ENCODE peak calls at places on chromosomes 13 and 19, in five cellular contexts. W is colonic mucosa, J is endodermal cell, I is adipocyte, G is suprapubic skin. N is an unnamed sample. For H3K36me3, the result is how much of the 10 kb centered on the place peaks cover.

GRCh38 chr19:7868326-7868670 is 5.9 kb downstream of the PRR36 start:
- DNase-seq in W (no peak), J (no peak), I (no peak), G (no peak), N (no peak)

GRCh38 chr13:110138009-110138699 is 168.8 kb downstream of the COL4A1 start:
- DNase-seq in W (peak), J (peak), I (peak), G (no peak), N (no peak)

GRCh38 chr19:11164879-11165406 is 9.4 kb upstream of the SPC24 start:
- DNase-seq in W (peak), J (no peak), I (peak), G (peak), N (no peak)

GRCh38 chr19:3980353-3981251 is 4.7 kb downstream of the EEF2 start:
- DNase-seq in W (no peak), J (no peak), I (peak), G (peak), N (no peak)

GRCh38 chr19:48290341-48290922 is 20.6 kb downstream of the ZNF114 start:
- DNase-seq in W (no peak), J (peak), I (peak), G (no peak), N (no peak)

GRCh38 chr13:110627351-110627750 is 12.0 kb downstream of the NAXD start:
- DNase-seq in W (no peak), J (no peak), I (no peak), G (no peak), N (no peak)

GRCh38 chr13:31835932-31836331 is 96.6 kb downstream of the RXFP2 start:
- DNase-seq in W (no peak), J (no peak), I (peak), G (no peak), N (no peak)

GRCh38 chr13:29564828-29565227 is 30.7 kb downstream of the SLC7A1 start:
- DNase-seq in W (no peak), J (no peak), I (peak), G (no peak), N (no peak)

GRCh38 chr19:40799558-40800338 is 757 bp downstream of the EGLN2 start:
- DNase-seq in W (peak), J (no peak), I (peak), G (peak), N (no peak)

GRCh38 chr13:25276748-25277147 is 10.5 kb downstream of the MTMR6 start:
- DNase-seq in W (no peak), J (no peak), I (no peak), G (no peak), N (no peak)

GRCh38 chr19:54035215-54036178 is 28.2 kb downstream of the VSTM1 start:
- DNase-seq in W (no peak), J (peak), I (peak), G (no peak), N (no peak)

GRCh38 chr19:11261902-11262839 is at the start of gene DOCK6:
- DNase-seq in W (peak), J (peak), I (peak), G (no peak), N (no peak)

GRCh38 chr19:4749870-4750269 is 26.2 kb upstream of the DPP9 start:
- DNase-seq in W (no peak), J (no peak), I (no peak), G (no peak), N (no peak)

GRCh38 chr13:113991676-113992179 is 17.9 kb upstream of the C13orf46 start:
- DNase-seq in W (no peak), J (no peak), I (no peak), G (peak), N (no peak)

GRCh38 chr13:113151745-113152707 is 6.4 kb upstream of the PROZ start:
- DNase-seq in W (no peak), J (peak), I (peak), G (no peak), N (no peak)

GRCh38 chr13:36630181-36630806 is 43.5 kb upstream of the SERTM1 start:
- DNase-seq in W (no peak), J (no peak), I (no peak), G (no peak), N (no peak)

GRCh38 chr13:79483302-79483701 is 2.3 kb downstream of the NDFIP2 start:
- DNase-seq in W (no peak), J (no peak), I (peak), G (no peak), N (no peak)

GRCh38 chr19:4391701-4392543 is 8.4 kb downstream of the SH3GL1 start:
- DNase-seq in W (no peak), J (no peak), I (peak), G (no peak), N (no peak)

GRCh38 chr19:883661-884211 is 9.3 kb downstream of the MED16 start:
- DNase-seq in W (no peak), J (peak), I (no peak), G (no peak), N (no peak)

GRCh38 chr13:19646062-19646461 is 12.6 kb downstream of the MPHOSPH8 start:
- DNase-seq in W (no peak), J (no peak), I (no peak), G (no peak), N (no peak)

GRCh38 chr19:50870417-50871089 is 2.7 kb upstream of the KLK2 start:
- DNase-seq in W (no peak), J (peak), I (no peak), G (no peak), N (no peak)

GRCh38 chr13:110541526-110541920 is 20.0 kb downstream of the RAB20 start:
- DNase-seq in W (no peak), J (no peak), I (peak), G (no peak), N (no peak)

GRCh38 chr13:46492946-46493345 is 60.0 kb upstream of the LRCH1 start:
- DNase-seq in W (no peak), J (no peak), I (peak), G (no peak), N (no peak)

GRCh38 chr19:55536951-55537740 is at the start of gene SBK2:
- DNase-seq in W (no peak), J (peak), I (no peak), G (no peak), N (no peak)

GRCh38 chr13:25980255-25980654 is 71.6 kb downstream of the SHISA2 start:
- DNase-seq in W (no peak), J (peak), I (peak), G (no peak), N (no peak)

GRCh38 chr13:113405481-113406300 is 41.8 kb upstream of the GRTP1 start:
- DNase-seq in W (no peak), J (peak), I (no peak), G (peak), N (no peak)

GRCh38 chr13:41064493-41064892 is 3.2 kb downstream of the WBP4 start:
- DNase-seq in W (no peak), J (no peak), I (peak), G (no peak), N (no peak)

GRCh38 chr19:10137751-10138682 is 18.3 kb upstream of the EIF3G start:
- DNase-seq in W (no peak), J (no peak), I (no peak), G (no peak), N (no peak)

GRCh38 chr19:29676586-29676985 is 11.3 kb downstream of the PLEKHF1 start:
- DNase-seq in W (no peak), J (no peak), I (no peak), G (no peak), N (no peak)

GRCh38 chr19:15452111-15453047 is 2.6 kb upstream of the WIZ start:
- DNase-seq in W (peak), J (peak), I (peak), G (peak), N (no peak)

GRCh38 chr19:12064266-12065099 is at the start of gene ZNF844:
- DNase-seq in W (peak), J (peak), I (peak), G (peak), N (peak)

GRCh38 chr13:94711561-94712286 is 621 bp downstream of the SOX21 start:
- DNase-seq in W (no peak), J (no peak), I (peak), G (peak), N (no peak)

GRCh38 chr13:39676315-39676876 is 20.9 kb downstream of the COG6 start:
- DNase-seq in W (no peak), J (no peak), I (peak), G (no peak), N (no peak)

GRCh38 chr19:4867534-4868285 is at the start of gene PLIN3:
- DNase-seq in W (peak), J (peak), I (peak), G (peak), N (peak)

GRCh38 chr13:46296920-46297319 is 85.2 kb downstream of the LRRC63 start:
- DNase-seq in W (no peak), J (no peak), I (peak), G (no peak), N (no peak)

GRCh38 chr13:20825476-20825875 is 51.7 kb upstream of the EEF1AKMT1 start:
- DNase-seq in W (no peak), J (no peak), I (peak), G (no peak), N (no peak)

GRCh38 chr19:48513289-48514122 is 1.9 kb upstream of the LMTK3 start:
- DNase-seq in W (peak), J (peak), I (peak), G (no peak), N (no peak)

GRCh38 chr13:105346141-105346766 is 1189.2 kb downstream of the EFNB2 start:
- DNase-seq in W (no peak), J (no peak), I (peak), G (no peak), N (no peak)

GRCh38 chr19:6229216-6229913 is 50.4 kb downstream of the MLLT1 start:
- DNase-seq in W (no peak), J (no peak), I (no peak), G (no peak), N (no peak)

GRCh38 chr19:6227941-6228325 is 51.8 kb downstream of the MLLT1 start:
- DNase-seq in W (no peak), J (no peak), I (no peak), G (no peak), N (no peak)

GRCh38 chr19:6227156-6227940 is 52.4 kb downstream of the MLLT1 start:
- DNase-seq in W (no peak), J (no peak), I (no peak), G (no peak), N (no peak)

GRCh38 chr19:6229951-6230712 is 49.6 kb downstream of the MLLT1 start:
- DNase-seq in W (no peak), J (no peak), I (no peak), G (peak), N (no peak)

DNA sequence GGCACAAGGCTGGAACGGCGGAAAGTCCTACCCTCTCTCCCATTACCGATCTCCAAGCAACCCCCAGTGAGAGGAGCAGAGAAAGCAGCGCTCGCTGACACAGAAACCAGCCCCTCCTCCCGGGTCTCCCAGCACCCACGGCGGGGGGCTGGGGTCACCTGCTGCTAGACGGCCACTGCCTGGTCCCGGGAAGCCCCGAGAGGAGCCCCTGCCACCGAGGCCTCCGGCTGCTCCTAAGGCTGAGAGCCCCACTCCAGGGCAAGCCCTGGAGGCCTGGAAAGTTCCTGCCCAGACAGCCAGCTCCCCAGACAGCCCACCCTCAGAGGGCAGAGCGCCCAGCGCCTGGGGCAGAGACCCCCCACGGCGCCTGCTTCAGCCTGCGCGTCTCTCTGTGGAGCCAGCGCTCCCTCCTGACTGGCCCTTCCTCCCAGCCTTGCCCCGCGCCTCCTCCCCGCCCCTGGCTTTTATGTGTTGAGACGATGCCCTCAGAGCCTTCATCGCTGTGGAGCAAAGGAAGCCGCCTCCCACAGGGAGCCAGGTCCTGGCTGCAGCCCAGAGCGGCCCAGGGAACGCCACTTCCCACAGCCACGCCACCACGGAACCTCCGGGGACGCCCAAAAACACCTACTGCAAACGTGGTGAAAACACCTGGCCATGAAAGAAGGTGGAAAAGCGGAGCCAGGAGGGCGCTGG is 51.1 kb downstream of the MLLT1 start:
- DNase-seq in W (no peak), J (no peak), I (no peak), G (no peak), N (no peak)
- H3K36me3 ChIP-seq in W (under half), J (under half), I (under half), G (under half), N (half or more)

DNA sequence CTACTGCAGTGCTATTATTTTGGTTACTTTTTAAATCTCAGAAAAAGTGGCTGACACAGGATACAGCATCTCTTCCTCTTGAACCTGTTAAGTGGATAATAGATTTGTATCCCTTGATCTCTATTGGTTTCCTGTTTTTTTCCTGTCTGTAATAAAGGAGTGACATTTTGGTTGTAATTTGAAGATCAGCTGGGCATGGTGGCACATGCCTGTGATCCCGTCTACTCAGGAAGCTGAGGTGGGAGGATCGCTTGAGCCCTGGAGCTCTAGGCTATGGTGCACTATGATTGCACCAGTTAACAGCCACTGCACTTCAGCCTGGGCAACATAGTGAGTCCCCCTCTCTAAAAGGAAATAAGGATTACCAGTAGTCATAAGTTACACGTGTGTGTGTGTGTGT is 46.8 kb downstream of the METTL21C start:
- DNase-seq in W (no peak), J (no peak), I (no peak), G (no peak), N (no peak)
- H3K36me3 ChIP-seq in W (under half), J (half or more), I (half or more), G (half or more), N (under half)

GRCh38 chr19:16851031-16851712 is 22.0 kb downstream of the SIN3B start:
- DNase-seq in W (no peak), J (no peak), I (peak), G (no peak), N (no peak)

GRCh38 chr19:16850133-16850532 is 20.9 kb downstream of the SIN3B start:
- DNase-seq in W (no peak), J (no peak), I (peak), G (no peak), N (no peak)

GRCh38 chr19:16846901-16847300 is 17.7 kb downstream of the SIN3B start:
- DNase-seq in W (no peak), J (no peak), I (no peak), G (no peak), N (no peak)

GRCh38 chr19:16847407-16847806 is 18.2 kb downstream of the SIN3B start:
- DNase-seq in W (no peak), J (no peak), I (no peak), G (no peak), N (no peak)

GRCh38 chr19:16849168-16849567 is 20.0 kb downstream of the SIN3B start:
- DNase-seq in W (peak), J (no peak), I (peak), G (no peak), N (no peak)
- H3K36me3 ChIP-seq in W (under half), J (half or more), I (half or more), G (half or more), N (under half)

GRCh38 chr19:32457540-32457939 is 52.0 kb downstream of the DPY19L3 start:
- DNase-seq in W (no peak), J (no peak), I (no peak), G (no peak), N (no peak)
- H3K36me3 ChIP-seq in W (under half), J (half or more), I (half or more), G (under half), N (under half)

DNA sequence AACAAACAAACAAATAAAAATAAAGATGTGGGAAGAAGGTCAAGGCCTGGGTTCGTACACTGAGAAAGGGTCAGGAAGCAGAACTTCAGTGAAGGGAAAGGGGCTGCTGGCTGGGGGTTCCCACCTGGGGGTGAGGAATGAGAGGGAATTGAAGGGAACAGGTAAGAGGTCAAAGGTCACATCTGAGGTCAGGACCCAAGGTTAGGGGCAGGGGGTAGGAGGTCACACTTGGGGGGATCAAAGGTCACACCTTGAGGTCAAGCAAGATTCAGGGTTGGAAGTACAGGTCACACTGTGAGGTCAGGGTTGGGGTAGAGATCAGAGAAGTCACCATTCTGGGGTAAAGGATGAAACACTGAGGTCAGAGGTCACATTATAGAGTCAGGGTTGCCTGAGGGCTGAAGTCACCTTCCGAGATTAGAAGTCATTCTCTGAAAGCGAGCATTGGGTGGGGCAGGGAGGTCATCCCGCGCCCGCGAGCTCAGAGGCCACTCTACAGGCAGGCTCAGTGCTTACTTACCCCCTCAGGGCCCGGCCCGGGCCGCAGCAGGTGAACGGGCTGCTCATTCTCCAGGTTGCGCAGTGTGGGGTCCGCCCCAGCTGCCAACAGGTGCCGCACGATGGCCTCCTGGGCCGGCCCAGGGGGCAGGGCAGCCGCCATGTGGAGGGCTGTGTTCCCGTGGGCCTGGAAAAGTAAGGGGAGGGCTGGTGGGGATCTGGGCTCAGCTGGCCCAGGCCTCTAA is 10.8 kb downstream of the NFKBID start:
- DNase-seq in W (no peak), J (no peak), I (no peak), G (no peak), N (no peak)
- H3K36me3 ChIP-seq in W (under half), J (half or more), I (under half), G (half or more), N (under half)

GRCh38 chr19:13076320-13076719 is 26.3 kb downstream of the LYL1 start:
- DNase-seq in W (no peak), J (no peak), I (no peak), G (no peak), N (no peak)
- H3K36me3 ChIP-seq in W (under half), J (under half), I (half or more), G (half or more), N (under half)

GRCh38 chr19:39448271-39448670 is 2.9 kb downstream of the SUPT5H start:
- DNase-seq in W (no peak), J (no peak), I (peak), G (no peak), N (no peak)

GRCh38 chr19:39444598-39445257 is 654 bp upstream of the SUPT5H start:
- DNase-seq in W (peak), J (no peak), I (peak), G (no peak), N (no peak)

GRCh38 chr19:39445258-39446071 is at the start of gene SUPT5H:
- DNase-seq in W (peak), J (peak), I (peak), G (peak), N (peak)

GRCh38 chr19:39446365-39447084 is 1.1 kb downstream of the SUPT5H start:
- DNase-seq in W (no peak), J (no peak), I (no peak), G (no peak), N (no peak)

DNA sequence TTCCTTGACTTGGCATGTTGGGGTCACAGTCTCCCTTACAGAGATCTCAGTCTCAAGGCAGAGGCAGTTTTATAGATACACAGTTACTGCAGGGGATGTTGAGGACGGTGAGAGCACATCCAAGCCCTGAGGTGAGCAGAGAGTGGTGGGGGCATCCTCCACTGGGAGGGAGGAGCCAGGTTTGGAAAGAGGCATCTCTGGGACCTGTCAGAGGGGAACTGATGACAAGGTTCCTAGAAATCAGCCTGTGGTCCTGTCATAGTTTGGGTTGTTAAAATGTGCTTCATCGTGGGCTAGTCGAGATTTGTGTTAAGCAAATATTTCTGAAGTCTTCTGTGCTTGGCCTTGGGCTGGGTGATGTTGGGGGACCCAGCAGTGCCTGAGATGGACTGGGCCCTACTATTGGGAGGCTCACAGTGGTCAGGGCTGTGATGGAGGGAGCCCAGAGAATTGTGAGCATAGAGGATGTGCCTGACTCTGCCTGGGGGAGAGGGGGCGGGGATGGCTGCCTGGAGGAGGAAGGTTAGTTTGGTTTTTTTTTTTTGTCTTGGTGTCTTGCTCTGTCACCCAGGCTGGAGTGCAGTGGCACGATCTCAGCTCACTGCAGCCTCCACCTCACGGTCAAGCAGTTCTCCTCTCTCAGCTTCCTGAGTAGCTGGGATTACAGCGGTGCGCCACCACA is 3.9 kb downstream of the SUPT5H start:
- DNase-seq in W (no peak), J (no peak), I (no peak), G (no peak), N (no peak)
- H3K36me3 ChIP-seq in W (under half), J (under half), I (under half), G (under half), N (under half)